ENCODE peak calls at places on chromosomes 5 and 9, in nine cellular contexts. X is K562, R is transverse colon, E is stomach, C is breast epithelium, K is GM12878, A is upper lobe of left lung, J is spleen, I is endothelial cell of umbilical vein. B is an unnamed sample.
A peak's percentile ranks its signal among the peaks of the same experiment; 100 is the strongest.

GRCh38 chr5:104241051-104241450 is 678.5 kb upstream of the NUDT12 start:
- DNase-seq in C (peak; percentile 23), R (no peak), E (no peak), A (no peak), I (no peak), K (no peak), X (no peak), J (no peak), B (no peak)

GRCh38 chr5:170752257-170753215 is 31.0 kb upstream of the GABRP start:
- DNase-seq in K (no peak), E (no peak), R (peak; percentile 15), I (no peak), X (no peak), C (peak; percentile 69), A (no peak), J (no peak), B (no peak)

GRCh38 chr5:98307811-98308210 is 465.7 kb upstream of the RGMB start:
- DNase-seq in X (no peak), A (no peak), J (no peak), C (no peak), I (peak; percentile 73), R (no peak), E (no peak), K (no peak), B (no peak)

GRCh38 chr9:120040896-120041295 is 539.1 kb downstream of the CDK5RAP2 start:
- DNase-seq in A (no peak), J (no peak), X (no peak), R (no peak), K (no peak), E (no peak), I (no peak), C (no peak), B (no peak)

GRCh38 chr5:173530547-173530946 is 85.9 kb downstream of the BOD1 start:
- DNase-seq in K (no peak), J (no peak), I (no peak), R (no peak), E (no peak), C (no peak), X (no peak), A (no peak), B (peak; percentile 56)

GRCh38 chr5:140345919-140346347 is 470 bp downstream of the HBEGF start:
- DNase-seq in R (peak; percentile 60), X (peak; percentile 62), C (no peak), E (peak; percentile 68), A (peak; percentile 92), K (no peak), J (peak; percentile 88), I (peak; percentile 80), B (no peak)

GRCh38 chr5:39712316-39713223 is 287.8 kb upstream of the DAB2 start:
- DNase-seq in K (no peak), R (no peak), C (no peak), J (no peak), I (no peak), X (no peak), A (no peak), E (no peak), B (no peak)

GRCh38 chr9:130970855-130971254 is 31.8 kb upstream of the FIBCD1 start:
- DNase-seq in I (no peak), X (no peak), A (no peak), R (no peak), J (no peak), E (no peak), K (no peak), C (no peak), B (no peak)

GRCh38 chr5:141342773-141343172 is 856 bp upstream of the PCDHGA3 start:
- DNase-seq in E (no peak), K (no peak), J (no peak), I (no peak), R (no peak), C (no peak), X (no peak), A (no peak), B (no peak)

GRCh38 chr5:115818821-115819220 is 2.4 kb upstream of the CDO1 start:
- DNase-seq in X (no peak), A (peak; percentile 24), I (no peak), R (no peak), E (no peak), C (no peak), K (no peak), J (peak; percentile 59), B (no peak)

GRCh38 chr5:93022770-93023169 is 558.2 kb downstream of the NR2F1-AS1 start:
- DNase-seq in J (no peak), A (no peak), I (peak; percentile 11), K (no peak), R (no peak), E (no peak), X (no peak), C (no peak), B (no peak)

GRCh38 chr9:138078846-138079245 is 201.3 kb downstream of the CACNA1B start:
- DNase-seq in C (no peak), E (peak; percentile 13), I (no peak), K (no peak), J (no peak), X (no peak), A (no peak), R (no peak), B (no peak)

GRCh38 chr9:138083873-138084272 is 206.3 kb downstream of the CACNA1B start:
- DNase-seq in A (no peak), K (no peak), X (no peak), C (no peak), I (no peak), J (no peak), R (no peak), E (peak; percentile 17), B (no peak)

GRCh38 chr9:138077898-138078540 is 200.4 kb downstream of the CACNA1B start:
- DNase-seq in K (no peak), A (no peak), J (peak; percentile 36), R (no peak), E (peak; percentile 23), I (no peak), C (peak; percentile 8), X (no peak), B (no peak)

GRCh38 chr9:138082918-138083636 is 205.5 kb downstream of the CACNA1B start:
- DNase-seq in J (peak; percentile 37), A (no peak), C (no peak), E (peak; percentile 10), X (no peak), R (no peak), K (no peak), I (no peak), B (no peak)

DNA sequence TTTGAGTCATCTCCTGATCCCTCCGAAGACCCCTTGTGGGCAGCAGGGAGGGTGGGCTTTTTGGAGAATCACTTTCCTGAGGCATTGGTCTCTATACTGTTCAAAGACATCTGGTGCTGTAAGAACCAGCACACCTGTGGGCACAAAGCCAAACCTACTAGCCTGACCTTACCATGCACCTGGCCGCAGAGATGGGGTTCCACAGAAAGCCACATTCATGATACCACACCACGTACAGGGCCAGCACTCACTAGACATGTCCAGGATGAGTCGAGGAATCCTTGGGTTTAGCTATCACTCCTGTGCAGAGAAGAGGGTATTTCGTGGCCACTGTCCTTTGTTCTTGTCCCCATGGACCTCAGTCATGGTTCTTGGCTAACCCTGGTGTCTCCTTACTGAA is 203.4 kb downstream of the CACNA1B start:
- DNase-seq in X (no peak), C (no peak), I (no peak), J (no peak), K (no peak), E (peak; percentile 18), A (no peak), R (no peak), B (no peak)
- H3K9me3 ChIP-seq in X (no peaks in the 10 kb centered on the region), C (peaks cover 6% of the 10 kb centered on the region), I (peaks cover 2% of the 10 kb centered on the region), J (peaks cover 22% of the 10 kb centered on the region), K (no peaks in the 10 kb centered on the region), E (no peaks in the 10 kb centered on the region), A (no peaks in the 10 kb centered on the region), R (peaks cover 13% of the 10 kb centered on the region), B (no peaks in the 10 kb centered on the region)

DNA sequence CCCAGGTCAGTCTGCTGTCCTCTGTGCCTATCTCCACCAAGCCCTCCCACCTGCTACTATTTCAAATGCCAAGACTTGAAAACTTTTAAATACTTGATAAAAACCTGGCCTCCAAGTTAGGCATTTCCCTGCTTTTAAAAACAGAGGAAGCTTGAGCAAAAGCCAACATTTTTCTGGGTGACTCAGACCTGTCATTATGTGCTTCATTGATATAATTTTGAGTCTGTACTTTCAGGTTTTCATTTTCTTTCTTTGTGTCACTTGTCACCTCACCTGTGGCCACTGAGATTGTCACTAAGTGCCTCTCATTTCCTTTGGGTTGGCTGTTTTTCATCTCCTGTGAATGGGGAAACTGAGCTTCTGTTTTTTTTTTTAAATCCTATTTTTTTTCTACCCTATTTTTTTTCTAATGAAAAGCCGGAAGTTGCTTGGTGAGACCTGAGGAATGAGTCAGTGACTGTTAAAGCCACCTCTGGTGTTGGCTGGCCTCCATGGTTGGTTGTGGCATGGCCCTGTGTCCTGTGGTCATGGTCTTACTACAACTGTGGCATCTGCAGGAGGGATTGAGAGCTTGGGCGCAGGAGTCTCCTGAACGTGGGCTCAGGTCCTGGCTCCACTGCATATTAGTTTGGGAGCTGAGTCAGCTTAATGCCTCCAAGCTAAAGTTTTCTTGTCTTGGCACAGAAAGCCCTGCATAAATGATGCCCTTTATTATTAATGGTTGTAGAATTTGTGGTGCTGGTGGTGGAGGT is 56.7 kb downstream of the ARHGAP26 start:
- DNase-seq in C (peak; percentile 68), X (no peak), A (no peak), J (no peak), I (peak; percentile 91), K (no peak), E (peak; percentile 69), R (no peak), B (no peak)
- TF ChIP-seq POLR2AphosphoS5 in C (no peak), X (no peak), A (no peak), J (no peak), I (peak; percentile 66), K (no peak), E (no peak), R (no peak), B (peak; percentile 27)

GRCh38 chr9:37444890-37445289 is 20.4 kb downstream of the ZBTB5 start:
- DNase-seq in R (no peak), X (no peak), J (no peak), A (no peak), K (no peak), I (no peak), E (no peak), C (no peak), B (no peak)
- H3K27ac ChIP-seq in R (no peak overlapping the region), X (no peak overlapping the region), J (no peak overlapping the region), A (no peak overlapping the region), K (no peak overlapping the region), I (no peak overlapping the region), E (no peak overlapping the region), C (no peak overlapping the region), B (no peak overlapping the region)

GRCh38 chr5:160175438-160176218 is 53.7 kb upstream of the FABP6 start:
- DNase-seq in I (no peak), K (no peak), E (no peak), X (no peak), C (no peak), J (no peak), R (no peak), A (peak; percentile 53), B (no peak)
- H3K9me3 ChIP-seq in I (no peaks in the 10 kb centered on the region), K (no peaks in the 10 kb centered on the region), E (no peaks in the 10 kb centered on the region), X (no peaks in the 10 kb centered on the region), C (no peaks in the 10 kb centered on the region), J (no peaks in the 10 kb centered on the region), R (no peaks in the 10 kb centered on the region), A (no peaks in the 10 kb centered on the region), B (no peaks in the 10 kb centered on the region)

B was measured in vagina.